ENCODE peak calls at places on chromosomes 5 and 9, in ten cellular contexts. Z, P, I, D, F, M, H, R, S and Y are unnamed samples.

GRCh38 chr9:84839538-84839937 is 170.0 kb downstream of the NTRK2 start:
- DNase-seq in Z (no peak), P (peak), I (no peak), D (peak), F (peak), M (no peak), H (no peak), R (peak), S (no peak), Y (no peak)

GRCh38 chr9:93093081-93093448 is 3.0 kb upstream of the CARD19 start:
- DNase-seq in Z (no peak), P (no peak), I (no peak), D (no peak), F (no peak), M (no peak), H (peak), R (no peak), S (no peak), Y (no peak)

GRCh38 chr5:148683651-148684050 is 29.3 kb upstream of the HTR4 start:
- DNase-seq in Z (no peak), P (no peak), I (no peak), D (no peak), F (no peak), M (no peak), H (no peak), R (no peak), S (no peak), Y (no peak)

GRCh38 chr5:91341159-91341558 is 42.0 kb downstream of the ARRDC3 start:
- DNase-seq in Z (no peak), P (no peak), I (no peak), D (no peak), F (no peak), M (no peak), H (no peak), R (no peak), S (no peak), Y (no peak)

GRCh38 chr5:17367256-17367845 is 130.7 kb upstream of the TAF11L2 start:
- DNase-seq in Z (no peak), P (no peak), I (no peak), D (no peak), F (no peak), M (no peak), H (no peak), R (no peak), S (no peak), Y (no peak)

GRCh38 chr5:147560982-147561381 is 51.1 kb upstream of the DPYSL3 start:
- DNase-seq in Z (no peak), P (no peak), I (no peak), D (no peak), F (no peak), M (no peak), H (no peak), R (no peak), S (no peak), Y (peak)

GRCh38 chr9:106920091-106920490 is 57.1 kb downstream of the ZNF462 start:
- DNase-seq in Z (no peak), P (no peak), I (no peak), D (no peak), F (no peak), M (no peak), H (no peak), R (no peak), S (no peak), Y (no peak)

GRCh38 chr9:119053070-119053469 is 316.2 kb downstream of the BRINP1 start:
- DNase-seq in Z (no peak), P (peak), I (no peak), D (no peak), F (no peak), M (no peak), H (no peak), R (no peak), S (no peak), Y (no peak)

GRCh38 chr9:126348911-126349550 is 22.4 kb downstream of the MVB12B start:
- DNase-seq in Z (no peak), P (no peak), I (peak), D (no peak), F (no peak), M (no peak), H (no peak), R (no peak), S (no peak), Y (no peak)

GRCh38 chr5:107670927-107671741 is at the start of gene EFNA5:
- DNase-seq in Z (peak), P (peak), I (no peak), D (peak), F (no peak), M (peak), H (peak), R (no peak), S (peak), Y (peak)

GRCh38 chr5:103519550-103519949 is 43.0 kb downstream of the NUDT12 start:
- DNase-seq in Z (no peak), P (no peak), I (no peak), D (no peak), F (no peak), M (peak), H (no peak), R (no peak), S (no peak), Y (peak)

GRCh38 chr5:74386571-74387334 is 253.8 kb downstream of the ENC1 start:
- DNase-seq in Z (no peak), P (peak), I (no peak), D (no peak), F (no peak), M (peak), H (no peak), R (no peak), S (no peak), Y (no peak)

GRCh38 chr9:133252301-133252776 is 22.7 kb downstream of the ABO start:
- DNase-seq in Z (no peak), P (no peak), I (peak), D (no peak), F (no peak), M (no peak), H (no peak), R (no peak), S (no peak), Y (peak)

GRCh38 chr9:124394167-124394566 is 21.1 kb downstream of the PSMB7 start:
- DNase-seq in Z (no peak), P (no peak), I (no peak), D (no peak), F (no peak), M (peak), H (no peak), R (no peak), S (no peak), Y (no peak)

GRCh38 chr5:58240286-58240685 is 219.6 kb downstream of the PLK2 start:
- DNase-seq in Z (no peak), P (peak), I (no peak), D (peak), F (no peak), M (peak), H (no peak), R (no peak), S (no peak), Y (no peak)

GRCh38 chr5:12648558-12648957 is 744.3 kb upstream of the CTNND2 start:
- DNase-seq in Z (no peak), P (no peak), I (no peak), D (no peak), F (no peak), M (no peak), H (no peak), R (no peak), S (no peak), Y (no peak)

GRCh38 chr9:5511476-5511875 is 1.1 kb downstream of the PDCD1LG2 start:
- DNase-seq in Z (no peak), P (no peak), I (no peak), D (no peak), F (no peak), M (no peak), H (no peak), R (no peak), S (no peak), Y (no peak)

GRCh38 chr5:17402291-17403121 is 95.5 kb upstream of the TAF11L2 start:
- DNase-seq in Z (no peak), P (no peak), I (no peak), D (no peak), F (no peak), M (no peak), H (no peak), R (no peak), S (no peak), Y (no peak)

GRCh38 chr5:111389390-111390082 is 122.8 kb downstream of the STARD4 start:
- DNase-seq in Z (no peak), P (peak), I (no peak), D (peak), F (peak), M (peak), H (no peak), R (peak), S (no peak), Y (no peak)

GRCh38 chr5:136686192-136686872 is 321.0 kb upstream of the TRPC7 start:
- DNase-seq in Z (peak), P (peak), I (no peak), D (peak), F (no peak), M (peak), H (no peak), R (no peak), S (no peak), Y (peak)

GRCh38 chr9:23820731-23821399 is 5.2 kb downstream of the ELAVL2 start:
- DNase-seq in Z (peak), P (no peak), I (no peak), D (no peak), F (no peak), M (no peak), H (no peak), R (no peak), S (no peak), Y (no peak)

GRCh38 chr9:85142461-85143401 is 473.2 kb downstream of the NTRK2 start:
- DNase-seq in Z (no peak), P (peak), I (peak), D (no peak), F (no peak), M (no peak), H (peak), R (no peak), S (peak), Y (no peak)

GRCh38 chr9:107484117-107484723 is 5.3 kb downstream of the KLF4 start:
- DNase-seq in Z (peak), P (peak), I (no peak), D (peak), F (peak), M (peak), H (peak), R (no peak), S (peak), Y (peak)

GRCh38 chr5:2021484-2022176 is 138.9 kb upstream of the IRX4 start:
- DNase-seq in Z (no peak), P (no peak), I (no peak), D (no peak), F (no peak), M (no peak), H (no peak), R (no peak), S (no peak), Y (no peak)

GRCh38 chr5:6573651-6574101 is 59.2 kb downstream of the NSUN2 start:
- DNase-seq in Z (no peak), P (no peak), I (no peak), D (no peak), F (no peak), M (no peak), H (no peak), R (no peak), S (no peak), Y (no peak)

GRCh38 chr5:79973511-79973910 is 17.6 kb downstream of the MTX3 start:
- DNase-seq in Z (peak), P (peak), I (no peak), D (no peak), F (no peak), M (no peak), H (no peak), R (no peak), S (peak), Y (no peak)

GRCh38 chr5:178786859-178787499 is 56.5 kb upstream of the ZNF354A start:
- DNase-seq in Z (no peak), P (peak), I (no peak), D (peak), F (peak), M (peak), H (no peak), R (peak), S (peak), Y (peak)

GRCh38 chr9:83701286-83701685 is 6.5 kb downstream of the UBQLN1 start:
- DNase-seq in Z (no peak), P (no peak), I (no peak), D (no peak), F (no peak), M (no peak), H (no peak), R (no peak), S (no peak), Y (no peak)

GRCh38 chr5:41418220-41419031 is 92.0 kb downstream of the PLCXD3 start:
- DNase-seq in Z (no peak), P (peak), I (no peak), D (peak), F (no peak), M (peak), H (no peak), R (peak), S (no peak), Y (no peak)

GRCh38 chr5:127957701-127958190 is 125.8 kb upstream of the SLC12A2 start:
- DNase-seq in Z (no peak), P (no peak), I (no peak), D (no peak), F (no peak), M (no peak), H (no peak), R (no peak), S (no peak), Y (no peak)

GRCh38 chr5:68289576-68289975 is 74.0 kb downstream of the PIK3R1 start:
- DNase-seq in Z (no peak), P (no peak), I (no peak), D (no peak), F (no peak), M (no peak), H (no peak), R (no peak), S (no peak), Y (no peak)

GRCh38 chr5:88883566-88884434 is 816 bp upstream of the MEF2C start:
- DNase-seq in Z (peak), P (peak), I (peak), D (peak), F (peak), M (peak), H (peak), R (no peak), S (peak), Y (peak)

GRCh38 chr5:149044453-149045117 is 18.3 kb downstream of the SH3TC2 start:
- DNase-seq in Z (no peak), P (no peak), I (no peak), D (no peak), F (no peak), M (no peak), H (no peak), R (no peak), S (no peak), Y (no peak)

GRCh38 chr5:10279328-10279727 is 28.4 kb downstream of the CMBL start:
- DNase-seq in Z (no peak), P (no peak), I (no peak), D (no peak), F (no peak), M (no peak), H (no peak), R (no peak), S (no peak), Y (no peak)

GRCh38 chr9:138021251-138022056 is 143.9 kb downstream of the CACNA1B start:
- DNase-seq in Z (no peak), P (no peak), I (no peak), D (no peak), F (no peak), M (no peak), H (no peak), R (no peak), S (no peak), Y (no peak)

GRCh38 chr9:136273244-136273865 is 27.7 kb upstream of the QSOX2 start:
- DNase-seq in Z (no peak), P (no peak), I (no peak), D (peak), F (no peak), M (peak), H (no peak), R (no peak), S (no peak), Y (no peak)

GRCh38 chr5:14806452-14806851 is 65.1 kb downstream of the ANKH start:
- DNase-seq in Z (no peak), P (peak), I (peak), D (peak), F (peak), M (peak), H (peak), R (peak), S (no peak), Y (no peak)

GRCh38 chr5:149238540-149238939 is 33.1 kb upstream of the AFAP1L1 start:
- DNase-seq in Z (no peak), P (no peak), I (no peak), D (no peak), F (no peak), M (no peak), H (no peak), R (no peak), S (no peak), Y (no peak)

GRCh38 chr5:43588842-43589241 is 14.1 kb upstream of the NNT start:
- DNase-seq in Z (no peak), P (no peak), I (no peak), D (no peak), F (no peak), M (no peak), H (no peak), R (no peak), S (no peak), Y (no peak)

GRCh38 chr5:141960018-141960417 is 2.0 kb upstream of the PCDH12 start:
- DNase-seq in Z (peak), P (no peak), I (no peak), D (no peak), F (no peak), M (no peak), H (no peak), R (no peak), S (no peak), Y (peak)
- TF ChIP-seq CTCF in Z (peak), P (peak), I (no peak), D (peak), F (peak), M (no peak), H (no peak), R (peak), S (no peak), Y (no peak)

GRCh38 chr9:87824216-87824875 is 58.3 kb upstream of the SPATA31E1 start:
- DNase-seq in Z (no peak), P (no peak), I (no peak), D (no peak), F (no peak), M (no peak), H (no peak), R (no peak), S (no peak), Y (no peak)

GRCh38 chr9:87829756-87830155 is 52.9 kb upstream of the SPATA31E1 start:
- DNase-seq in Z (no peak), P (no peak), I (no peak), D (no peak), F (no peak), M (no peak), H (no peak), R (no peak), S (no peak), Y (no peak)

GRCh38 chr9:87826331-87826730 is 56.3 kb upstream of the SPATA31E1 start:
- DNase-seq in Z (no peak), P (no peak), I (no peak), D (no peak), F (no peak), M (no peak), H (no peak), R (no peak), S (no peak), Y (no peak)

GRCh38 chr9:87827341-87827740 is 55.3 kb upstream of the SPATA31E1 start:
- DNase-seq in Z (no peak), P (peak), I (no peak), D (no peak), F (no peak), M (no peak), H (no peak), R (no peak), S (no peak), Y (no peak)

DNA sequence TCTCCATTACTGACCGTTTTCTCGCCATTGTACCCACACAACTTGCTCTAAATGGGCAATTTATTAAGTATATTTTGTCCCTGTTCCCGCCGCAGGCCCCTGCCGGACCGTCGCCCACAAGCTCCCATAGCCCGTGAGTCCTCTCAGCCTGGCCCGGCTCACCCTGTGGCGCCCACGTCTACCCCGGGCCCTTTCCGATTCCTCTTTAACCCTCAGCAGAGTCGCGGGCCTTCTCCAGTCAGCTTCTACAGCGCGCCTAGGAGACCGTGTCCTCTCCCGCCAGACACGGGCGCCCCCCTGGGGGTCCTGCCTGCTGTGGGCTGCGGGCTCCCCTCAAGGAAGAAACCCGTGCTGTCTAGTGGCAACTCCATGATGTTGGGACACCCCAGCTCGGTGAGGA is 57.8 kb upstream of the SPATA31E1 start:
- DNase-seq in Z (no peak), P (no peak), I (no peak), D (no peak), F (no peak), M (no peak), H (no peak), R (no peak), S (no peak), Y (no peak)
- TF ChIP-seq CTCF in Z (no peak), P (no peak), I (no peak), D (no peak), F (no peak), M (no peak), H (no peak), R (no peak), S (no peak), Y (no peak)

DNA sequence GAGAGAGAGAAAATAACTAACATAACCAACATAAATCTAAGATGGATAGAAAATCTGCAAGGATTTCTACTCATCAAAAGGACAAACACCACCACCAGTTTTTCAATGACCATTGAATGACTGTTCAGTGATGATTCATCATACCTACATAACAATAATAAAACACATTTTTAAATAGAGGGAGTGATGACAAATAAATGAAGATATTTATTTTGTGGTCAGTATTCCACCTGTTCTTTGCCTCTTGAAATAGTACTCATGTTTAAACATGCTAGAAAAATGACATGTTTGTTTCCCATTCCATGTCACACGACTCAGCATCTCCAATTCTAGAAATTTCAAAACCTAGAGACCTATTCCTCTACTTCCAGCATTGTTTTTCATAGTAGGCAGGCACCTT is 34.6 kb upstream of the ADAMTS16 start:
- DNase-seq in Z (no peak), P (no peak), I (no peak), D (no peak), F (no peak), M (no peak), H (no peak), R (no peak), S (no peak), Y (no peak)
- TF ChIP-seq CTCF in Z (no peak), P (no peak), I (no peak), D (no peak), F (no peak), M (no peak), H (no peak), R (no peak), S (no peak), Y (no peak)

GRCh38 chr5:71658916-71659661 is 60.0 kb upstream of the CARTPT start:
- DNase-seq in Z (no peak), P (peak), I (no peak), D (no peak), F (no peak), M (no peak), H (no peak), R (no peak), S (no peak), Y (no peak)
- TF ChIP-seq CTCF in Z (peak), P (peak), I (no peak), D (no peak), F (no peak), M (no peak), H (no peak), R (no peak), S (no peak), Y (no peak)

GRCh38 chr5:159531554-159532105 is 201.3 kb upstream of the IL12B start:
- DNase-seq in Z (no peak), P (no peak), I (no peak), D (no peak), F (no peak), M (no peak), H (no peak), R (no peak), S (no peak), Y (no peak)
- TF ChIP-seq CTCF in Z (no peak), P (peak), I (no peak), D (peak), F (peak), M (peak), H (no peak), R (peak), S (no peak), Y (peak)

GRCh38 chr5:141411575-141411974 is 1.2 kb upstream of the PCDHGA10 start:
- DNase-seq in Z (no peak), P (no peak), I (no peak), D (no peak), F (no peak), M (no peak), H (no peak), R (no peak), S (no peak), Y (no peak)

GRCh38 chr5:141409598-141410306 is 1.9 kb downstream of the PCDHGB6 start:
- DNase-seq in Z (no peak), P (no peak), I (no peak), D (no peak), F (no peak), M (no peak), H (no peak), R (no peak), S (no peak), Y (no peak)

GRCh38 chr5:141413540-141414069 is 818 bp downstream of the PCDHGA10 start:
- DNase-seq in Z (no peak), P (no peak), I (no peak), D (no peak), F (no peak), M (no peak), H (no peak), R (no peak), S (no peak), Y (no peak)

GRCh38 chr5:141412853-141413539 is at the start of gene PCDHGA10:
- DNase-seq in Z (peak), P (peak), I (peak), D (peak), F (no peak), M (peak), H (no peak), R (no peak), S (peak), Y (no peak)
- TF ChIP-seq CTCF in Z (peak), P (peak), I (no peak), D (peak), F (peak), M (peak), H (peak), R (peak), S (peak), Y (no peak)

GRCh38 chr5:160158087-160158486 is 38.8 kb upstream of the PWWP2A start:
- DNase-seq in Z (no peak), P (no peak), I (no peak), D (no peak), F (no peak), M (no peak), H (no peak), R (no peak), S (no peak), Y (no peak)
- TF ChIP-seq CTCF in Z (no peak), P (no peak), I (no peak), D (no peak), F (no peak), M (no peak), H (no peak), R (no peak), S (no peak), Y (no peak)

GRCh38 chr9:130480673-130481072 is 35.9 kb downstream of the ASS1 start:
- DNase-seq in Z (peak), P (no peak), I (no peak), D (no peak), F (no peak), M (no peak), H (no peak), R (no peak), S (no peak), Y (no peak)
- TF ChIP-seq CTCF in Z (peak), P (no peak), I (no peak), D (no peak), F (no peak), M (no peak), H (no peak), R (peak), S (no peak), Y (no peak)